ENCODE peak calls at places on chromosomes 13 and 19, in seven cellular contexts. X is colonic mucosa, I is heart left ventricle, Q is germinal center, O is naive B cell, N is T-helper 9 cell, S is fibroblast of lung. Z is an unnamed sample.

GRCh38 chr19:44635581-44636438 is 7.9 kb upstream of the PVR start:
- DNase-seq in Q (no peak), X (no peak), I (no peak), O (no peak), S (peak; percentile 66), N (no peak), Z (no peak)

GRCh38 chr19:10093295-10094186 is 7.4 kb downstream of the SHFL start:
- DNase-seq in Q (no peak), I (peak; percentile 65), O (no peak), N (no peak), S (no peak), X (no peak), Z (no peak)

GRCh38 chr19:54169149-54169731 is 3.7 kb downstream of the TMC4 start:
- DNase-seq in N (no peak), O (no peak), S (no peak), X (no peak), I (peak; percentile 32), Q (no peak), Z (no peak)

GRCh38 chr19:45752639-45753038 is 16.4 kb downstream of the SIX5 start:
- DNase-seq in Q (no peak), I (peak; percentile 16), X (no peak), O (no peak), S (no peak), N (no peak), Z (no peak)

GRCh38 chr19:3142292-3142670 is 6.4 kb downstream of the GNA15 start:
- DNase-seq in I (no peak), S (peak; percentile 77), Q (no peak), X (no peak), N (no peak), O (no peak), Z (no peak)

GRCh38 chr13:53778937-53779336 is 750.3 kb downstream of the OLFM4 start:
- DNase-seq in X (no peak), S (no peak), N (no peak), Q (no peak), O (no peak), I (no peak), Z (no peak)

GRCh38 chr13:86581711-86582110 is 782.5 kb upstream of the SLITRK6 start:
- DNase-seq in Q (no peak), X (no peak), I (no peak), N (no peak), O (no peak), S (peak; percentile 70), Z (no peak)

GRCh38 chr13:78632956-78633355 is 26.0 kb downstream of the OBI1 start:
- DNase-seq in S (peak; percentile 80), I (no peak), Q (no peak), O (no peak), N (no peak), X (no peak), Z (no peak)

GRCh38 chr13:99351772-99352171 is 44.6 kb upstream of the GPR183 start:
- DNase-seq in S (no peak), O (no peak), N (no peak), X (no peak), Q (no peak), I (no peak), Z (peak; percentile 40)

GRCh38 chr13:49308104-49308875 is 60.6 kb downstream of the CDADC1 start:
- DNase-seq in Q (no peak), I (peak; percentile 81), N (no peak), S (peak; percentile 55), X (peak; percentile 63), O (no peak), Z (no peak)

GRCh38 chr13:43472344-43472743 is 314.4 kb downstream of the ENOX1 start:
- DNase-seq in N (no peak), O (no peak), Q (no peak), X (no peak), S (no peak), I (no peak), Z (no peak)

GRCh38 chr19:45569619-45570421 is 14.8 kb downstream of the OPA3 start:
- DNase-seq in N (peak; percentile 45), O (peak; percentile 28), X (peak; percentile 80), I (peak; percentile 83), Q (peak; percentile 44), S (peak; percentile 19), Z (peak; percentile 47)

GRCh38 chr13:58620171-58620570 is 988.6 kb downstream of the PCDH17 start:
- DNase-seq in O (no peak), N (no peak), I (no peak), X (no peak), Q (no peak), S (no peak), Z (no peak)

GRCh38 chr13:64428196-64428595 is 2801.9 kb downstream of the PCDH9 start:
- DNase-seq in Q (no peak), N (no peak), X (no peak), S (peak; percentile 6), I (no peak), O (no peak), Z (no peak)

GRCh38 chr13:34335662-34336007 is 517.7 kb downstream of the RFC3 start:
- DNase-seq in X (no peak), I (no peak), O (no peak), N (no peak), Q (no peak), S (no peak), Z (no peak)

GRCh38 chr19:36267061-36267845 is 52.3 kb downstream of the ZNF146 start:
- DNase-seq in Q (no peak), I (no peak), N (no peak), O (no peak), X (no peak), S (no peak), Z (no peak)

GRCh38 chr13:87821512-87821911 is 150.3 kb downstream of the SLITRK5 start:
- DNase-seq in N (no peak), O (no peak), X (no peak), Q (no peak), S (no peak), I (no peak), Z (no peak)

GRCh38 chr19:55393362-55393761 is 7.6 kb downstream of the RPL28 start:
- DNase-seq in N (no peak), O (no peak), S (no peak), I (no peak), X (no peak), Q (no peak), Z (no peak)

GRCh38 chr19:42088471-42089190 is 12.7 kb downstream of the ZNF574 start:
- DNase-seq in S (peak; percentile 83), Q (no peak), O (no peak), I (no peak), X (no peak), N (no peak), Z (no peak)

GRCh38 chr19:46115396-46116109 is 8.9 kb downstream of the IGFL3 start:
- DNase-seq in S (peak; percentile 94), N (no peak), I (no peak), O (no peak), Q (no peak), X (no peak), Z (no peak)

GRCh38 chr13:102347490-102347889 is 54.4 kb downstream of the FGF14 start:
- DNase-seq in N (no peak), O (no peak), I (no peak), S (no peak), Q (no peak), X (no peak), Z (no peak)

GRCh38 chr19:3607398-3608078 is 863 bp upstream of the TBXA2R start:
- DNase-seq in Q (no peak), S (peak; percentile 53), N (no peak), I (no peak), O (no peak), X (peak; percentile 36), Z (no peak)

GRCh38 chr13:31053098-31053497 is 108.6 kb downstream of the HSPH1 start:
- DNase-seq in I (peak; percentile 72), S (peak; percentile 59), X (no peak), O (no peak), N (no peak), Q (no peak), Z (no peak)

GRCh38 chr19:6056801-6057650 is 53.3 kb downstream of the RFX2 start:
- DNase-seq in I (no peak), Q (no peak), X (peak; percentile 65), S (peak; percentile 94), N (no peak), O (no peak), Z (no peak)

GRCh38 chr13:45047394-45048328 is 58.3 kb downstream of the GPALPP1 start:
- DNase-seq in N (peak; percentile 60), S (peak; percentile 75), X (peak; percentile 81), I (peak; percentile 66), Q (peak; percentile 77), O (peak; percentile 61), Z (peak; percentile 64)

GRCh38 chr19:30649934-30650614 is 277.9 kb downstream of the ZNF536 start:
- DNase-seq in S (peak; percentile 31), N (no peak), O (no peak), X (peak; percentile 25), Q (peak; percentile 55), I (no peak), Z (no peak)

GRCh38 chr19:39365531-39365930 is 23.3 kb downstream of the SAMD4B start:
- DNase-seq in N (no peak), Q (no peak), S (no peak), X (no peak), I (no peak), O (no peak), Z (no peak)

GRCh38 chr19:42122691-42123607 is 9.3 kb downstream of the POU2F2 start:
- DNase-seq in X (no peak), O (no peak), I (no peak), N (no peak), Q (peak; percentile 45), S (no peak), Z (no peak)

GRCh38 chr19:18164072-18164471 is 9.5 kb upstream of the IFI30 start:
- DNase-seq in X (no peak), N (no peak), Q (no peak), O (no peak), S (no peak), I (no peak), Z (no peak)

GRCh38 chr19:262125-262524 is 29.1 kb downstream of the PLPP2 start:
- DNase-seq in S (no peak), I (no peak), N (no peak), Q (no peak), O (no peak), X (no peak), Z (no peak)

GRCh38 chr13:29909975-29910674 is 59.7 kb upstream of the UBL3 start:
- DNase-seq in S (peak; percentile 60), N (no peak), I (no peak), O (no peak), X (no peak), Q (no peak), Z (no peak)

GRCh38 chr19:49869484-49870308 is 2.3 kb upstream of the PNKP start:
- DNase-seq in I (peak; percentile 97), X (peak; percentile 97), O (peak; percentile 94), N (peak; percentile 86), S (peak; percentile 100), Q (peak; percentile 95), Z (peak; percentile 81)

GRCh38 chr13:73748404-73748803 is 385.8 kb downstream of the KLF12 start:
- DNase-seq in N (no peak), Q (no peak), S (no peak), I (no peak), O (no peak), X (no peak), Z (no peak)

GRCh38 chr13:101449971-101450748 is 2.3 kb upstream of the ITGBL1 start:
- DNase-seq in S (peak; percentile 96), Q (no peak), X (no peak), I (no peak), O (no peak), N (no peak), Z (no peak)

GRCh38 chr19:11887247-11887617 is 350 bp upstream of the ZNF69 start:
- DNase-seq in O (no peak), S (peak; percentile 24), Q (no peak), I (no peak), X (no peak), N (no peak), Z (no peak)

GRCh38 chr19:14048439-14049153 is 13.3 kb downstream of the PALM3 start:
- DNase-seq in I (peak; percentile 76), S (peak; percentile 10), O (peak; percentile 69), Q (peak; percentile 79), X (peak; percentile 80), N (peak; percentile 76), Z (peak; percentile 72)

GRCh38 chr13:44759222-44759721 is 183.1 kb upstream of the TSC22D1 start:
- DNase-seq in N (no peak), Q (no peak), X (peak; percentile 51), I (no peak), S (peak; percentile 52), O (no peak), Z (no peak)

GRCh38 chr13:104301216-104301975 is 1235.2 kb upstream of the SLC10A2 start:
- DNase-seq in N (no peak), Q (no peak), S (peak; percentile 26), O (no peak), I (no peak), X (no peak), Z (no peak)

Z was measured in CD4-positive, alpha-beta T cell.